ENCODE peak calls at places on chromosomes 4 and X, in six cellular contexts. G is EL, Q is left ventricle myocardium inferior, Z is AG04449, D is OCI-LY7, M is non-pigmented ciliary epithelial cell. A is an unnamed sample.

GRCh38 chr4:110344165-110344564 is 131.8 kb upstream of the ENPEP start:
- DNase-seq in Q (no peak), Z (no peak), D (no peak), G (peak), M (no peak), A (no peak)

GRCh38 chr4:73341454-73341853 is 62.6 kb upstream of the ALB start:
- DNase-seq in Q (no peak), D (peak), G (peak), Z (no peak), M (peak), A (no peak)

GRCh38 chr4:76426272-76426671 is 5.3 kb upstream of the CCDC158 start:
- DNase-seq in M (no peak), Z (no peak), Q (no peak), D (no peak), G (no peak), A (no peak)

GRCh38 chr4:7646384-7647061 is 211.8 kb upstream of the PSAPL1 start:
- DNase-seq in Z (no peak), Q (no peak), D (no peak), G (no peak), M (no peak), A (no peak)

GRCh38 chrX:111503594-111503993 is 7.9 kb upstream of the SERTM2 start:
- DNase-seq in Q (no peak), G (no peak), D (no peak), M (no peak), Z (no peak), A (no peak)

GRCh38 chr4:140260227-140260626 is 106.2 kb upstream of the MAML3 start:
- DNase-seq in Z (no peak), D (no peak), G (peak), Q (no peak), M (peak), A (peak)

GRCh38 chr4:151484396-151485102 is 75.6 kb downstream of the FHIP1A start:
- DNase-seq in D (no peak), Z (peak), Q (no peak), G (peak), M (peak), A (peak)

GRCh38 chr4:104015680-104016079 is 295.9 kb upstream of the TACR3 start:
- DNase-seq in D (peak), M (no peak), G (no peak), Z (no peak), Q (no peak), A (no peak)

GRCh38 chr4:72951628-72952027 is 117.9 kb downstream of the COX18 start:
- DNase-seq in Q (no peak), M (peak), D (no peak), G (no peak), Z (no peak), A (no peak)

GRCh38 chr4:183347586-183347985 is 25.4 kb upstream of the CLDN24 start:
- DNase-seq in G (peak), Z (no peak), Q (no peak), M (no peak), D (no peak), A (no peak)

GRCh38 chrX:134144231-134144630 is 92.8 kb upstream of the CCDC160 start:
- DNase-seq in G (no peak), Z (no peak), M (no peak), Q (no peak), D (peak), A (no peak)

GRCh38 chrX:39196192-39197102 is 395.2 kb downstream of the MID1IP1 start:
- DNase-seq in Q (no peak), M (no peak), G (peak), Z (no peak), D (peak), A (no peak)

GRCh38 chr4:182240161-182241130 is 2.8 kb upstream of the TENM3 start:
- DNase-seq in Q (no peak), Z (peak), G (peak), M (peak), D (no peak), A (peak)

GRCh38 chr4:125387770-125388169 is 73.0 kb downstream of the FAT4 start:
- DNase-seq in G (no peak), Q (no peak), Z (no peak), D (no peak), M (no peak), A (no peak)

GRCh38 chr4:120769227-120769626 is 153.3 kb downstream of the PRDM5 start:
- DNase-seq in Z (peak), D (no peak), G (peak), M (peak), Q (no peak), A (no peak)

GRCh38 chr4:113086172-113086695 is 36.8 kb downstream of the ANK2 start:
- DNase-seq in Z (no peak), M (no peak), G (no peak), D (no peak), Q (no peak), A (no peak)

GRCh38 chr4:11228575-11228974 is 200.1 kb downstream of the HS3ST1 start:
- DNase-seq in M (no peak), D (no peak), G (no peak), Z (no peak), Q (no peak), A (no peak)

GRCh38 chr4:22416403-22416802 is 99.5 kb downstream of the ADGRA3 start:
- DNase-seq in G (peak), Z (no peak), D (no peak), Q (no peak), M (peak), A (no peak)

GRCh38 chr4:15493411-15493810 is 23.7 kb downstream of the CC2D2A start:
- DNase-seq in Z (no peak), M (no peak), Q (no peak), G (no peak), D (no peak), A (no peak)

GRCh38 chrX:36583674-36584073 is 424.5 kb upstream of the FAM47C start:
- DNase-seq in D (no peak), G (no peak), Q (no peak), M (no peak), Z (no peak), A (no peak)

GRCh38 chrX:133229361-133229760 is 11.2 kb upstream of the TFDP3 start:
- DNase-seq in Z (no peak), D (no peak), Q (no peak), M (peak), G (no peak), A (no peak)

GRCh38 chr4:87399148-87399547 is 8.2 kb upstream of the HSD17B11 start:
- DNase-seq in M (no peak), D (no peak), Z (no peak), G (no peak), Q (no peak), A (no peak)

GRCh38 chr4:147644471-147644870 is 27.3 kb downstream of the TMEM184C start:
- DNase-seq in Z (no peak), M (no peak), D (no peak), Q (no peak), G (no peak), A (no peak)

GRCh38 chr4:177239878-177240277 is 69.8 kb upstream of the NEIL3 start:
- DNase-seq in Z (no peak), Q (no peak), D (no peak), M (no peak), G (no peak), A (no peak)

GRCh38 chr4:128471576-128471975 is 184.0 kb upstream of the PGRMC2 start:
- DNase-seq in D (no peak), M (no peak), Q (no peak), Z (no peak), G (peak), A (no peak)

GRCh38 chr4:77581724-77582123 is 23.9 kb upstream of the CXCL13 start:
- DNase-seq in Q (no peak), Z (no peak), G (no peak), M (no peak), D (no peak), A (no peak)

GRCh38 chr4:7817877-7818675 is 121.6 kb downstream of the AFAP1 start:
- DNase-seq in M (no peak), D (no peak), Q (no peak), G (no peak), Z (no peak), A (no peak)